ENCODE peak calls at places on chromosome 1, in seven cellular contexts. U is stimulated activated CD8-positive, alpha-beta memory T cell treated with anti-CD3 and anti-CD28 coated beads, Interleukin-7, amount 100 ng/mL, for 1 hour; D is NCI-H748 treated with DMSO at 0.1 percent for 48 hours; H is WTC11; V is hippocampal formation; J is spleen; A is activated CD4-positive, alpha-beta T cell treated with anti-CD3 and anti-CD28 coated beads for 24 hours. G is an unnamed sample.

GRCh38 chr1:111593403-111594127 is 26.0 kb upstream of the RAP1A start:
- DNase-seq in U (no peak), D (no peak), H (no peak), V (no peak), J (no peak), A (no peak), G (peak)

GRCh38 chr1:162856260-162856659 is 4.7 kb downstream of the CCDC190 start:
- DNase-seq in U (no peak), D (peak), H (no peak), V (no peak), J (no peak), A (no peak), G (peak)

GRCh38 chr1:231419738-231420298 is 2.3 kb downstream of the EGLN1 start:
- DNase-seq in U (no peak), D (no peak), H (no peak), V (no peak), J (no peak), A (no peak), G (peak)

GRCh38 chr1:16172964-16173446 is 17.1 kb upstream of the EPHA2 start:
- DNase-seq in U (no peak), D (no peak), H (no peak), V (no peak), J (no peak), A (no peak), G (peak)

GRCh38 chr1:206427296-206427695 is 43.0 kb upstream of the IKBKE start:
- DNase-seq in U (no peak), D (no peak), H (no peak), V (no peak), J (no peak), A (no peak), G (no peak)

GRCh38 chr1:174815036-174815435 is 184.7 kb upstream of the CACYBP start:
- DNase-seq in U (no peak), D (no peak), H (no peak), V (no peak), J (no peak), A (no peak), G (peak)

GRCh38 chr1:61692155-61692783 is 32.7 kb downstream of the TM2D1 start:
- DNase-seq in U (no peak), D (no peak), H (no peak), V (no peak), J (no peak), A (no peak), G (peak)

GRCh38 chr1:197808843-197809242 is 33.6 kb upstream of the DENND1B start:
- DNase-seq in U (no peak), D (no peak), H (no peak), V (no peak), J (no peak), A (no peak), G (no peak)

GRCh38 chr1:111417755-111418154 is 9.8 kb downstream of the OVGP1 start:
- DNase-seq in U (no peak), D (no peak), H (no peak), V (no peak), J (no peak), A (no peak), G (no peak)

GRCh38 chr1:226979517-226980121 is 39.5 kb downstream of the COQ8A start:
- DNase-seq in U (no peak), D (no peak), H (no peak), V (peak), J (peak), A (no peak), G (no peak)

GRCh38 chr1:15734901-15735300 is 1.2 kb upstream of the SLC25A34 start:
- DNase-seq in U (no peak), D (no peak), H (no peak), V (no peak), J (no peak), A (no peak), G (no peak)

GRCh38 chr1:118300808-118301207 is 115.8 kb upstream of the SPAG17 start:
- DNase-seq in U (no peak), D (no peak), H (peak), V (no peak), J (no peak), A (no peak), G (no peak)

GRCh38 chr1:151134396-151134795 is 12.0 kb downstream of the SEMA6C start:
- DNase-seq in U (no peak), D (no peak), H (no peak), V (no peak), J (no peak), A (no peak), G (no peak)

GRCh38 chr1:55047611-55048010 is 8.3 kb downstream of the PCSK9 start:
- DNase-seq in U (no peak), D (no peak), H (no peak), V (no peak), J (no peak), A (no peak), G (no peak)

GRCh38 chr1:92817986-92818764 is 13.7 kb upstream of the RPL5 start:
- DNase-seq in U (no peak), D (no peak), H (peak), V (no peak), J (no peak), A (no peak), G (no peak)

G was measured in HT1080.